ENCODE peak calls at places on chromosome 1, in eight cellular contexts. Y, J, L, C, N, V, O and U are unnamed samples.

GRCh38 chr1:2506007-2506860 is 20.2 kb downstream of the PANK4 start:
- DNase-seq in N (no peak), L (no peak), Y (no peak), J (no peak), V (no peak), O (no peak), C (no peak), U (no peak)

GRCh38 chr1:161197560-161198205 is 1.2 kb downstream of the ADAMTS4 start:
- DNase-seq in J (no peak), N (no peak), L (no peak), Y (no peak), C (no peak), O (no peak), V (no peak), U (no peak)

GRCh38 chr1:36352910-36353878 is 29.7 kb upstream of the EVA1B start:
- DNase-seq in N (peak), Y (no peak), O (no peak), V (no peak), C (no peak), L (peak), J (no peak), U (no peak)

GRCh38 chr1:9797049-9797448 is 26.7 kb downstream of the CLSTN1 start:
- DNase-seq in Y (no peak), V (no peak), L (no peak), J (no peak), N (no peak), C (no peak), O (no peak), U (no peak)

GRCh38 chr1:113396585-113396984 is 6.3 kb downstream of the MAGI3 start:
- DNase-seq in Y (no peak), N (peak), L (peak), C (no peak), O (no peak), J (peak), V (no peak), U (peak)

GRCh38 chr1:153220606-153221303 is 3.4 kb downstream of the PRR9 start:
- DNase-seq in J (no peak), L (no peak), V (no peak), C (no peak), N (no peak), Y (no peak), O (no peak), U (no peak)

GRCh38 chr1:232873931-232874330 is 68.7 kb downstream of the MAP10 start:
- DNase-seq in C (no peak), V (no peak), J (no peak), L (no peak), O (no peak), N (no peak), Y (no peak), U (no peak)

GRCh38 chr1:110370827-110371226 is 20.0 kb downstream of the SLC16A4 start:
- DNase-seq in J (no peak), N (peak), L (peak), V (peak), Y (no peak), C (no peak), O (no peak), U (peak)

GRCh38 chr1:1779691-1780597 is 1.7 kb upstream of the NADK start:
- DNase-seq in V (peak), Y (no peak), O (peak), N (peak), L (peak), J (no peak), C (peak), U (no peak)

GRCh38 chr1:3518256-3518655 is 63.8 kb downstream of the ARHGEF16 start:
- DNase-seq in L (no peak), Y (no peak), N (no peak), J (no peak), V (peak), O (no peak), C (peak), U (no peak)

GRCh38 chr1:5944069-5944847 is 48.0 kb downstream of the NPHP4 start:
- DNase-seq in C (no peak), J (no peak), Y (no peak), V (no peak), O (no peak), N (no peak), L (no peak), U (no peak)